ENCODE peak calls at places on chromosomes 11 and 22, in four cellular contexts. O is WTC11, Y is HepG2, F is K562. K is an unnamed sample.

GRCh38 chr11:96113100-96113710 is 189.3 kb upstream of the MTMR2 start:
- DNase-seq in O (no peak), Y (no peak), F (no peak), K (no peak)

GRCh38 chr11:22456993-22457748 is 119.0 kb downstream of the SLC17A6 start:
- DNase-seq in O (no peak), Y (no peak), F (no peak), K (no peak)

GRCh38 chr11:73314121-73314948 is 6.3 kb downstream of the ARHGEF17 start:
- DNase-seq in O (peak), Y (peak), F (peak), K (no peak)

GRCh38 chr22:44107341-44107740 is 73.4 kb upstream of the PARVG start:
- DNase-seq in O (peak), Y (no peak), F (no peak), K (no peak)

GRCh38 chr11:128653828-128654231 is 40.0 kb upstream of the FLI1 start:
- DNase-seq in O (peak), Y (no peak), F (no peak), K (no peak)

GRCh38 chr11:2109541-2110019 is 29.6 kb downstream of the IGF2 start:
- DNase-seq in O (no peak), Y (peak), F (no peak), K (no peak)

GRCh38 chr22:34881453-34881852 is 184.5 kb upstream of the ISX start:
- DNase-seq in O (no peak), Y (no peak), F (no peak), K (no peak)

GRCh38 chr11:77396911-77397310 is 77.0 kb downstream of the PAK1 start:
- DNase-seq in O (no peak), Y (no peak), F (no peak), K (no peak)

GRCh38 chr11:17864478-17864941 is 129.9 kb downstream of the KCNC1 start:
- DNase-seq in O (peak), Y (no peak), F (peak), K (no peak)

GRCh38 chr11:79244175-79244804 is 196.5 kb downstream of the TENM4 start:
- DNase-seq in O (no peak), Y (no peak), F (no peak), K (no peak)

GRCh38 chr11:73989156-73989555 is 6.5 kb upstream of the UCP2 start:
- DNase-seq in O (no peak), Y (no peak), F (peak), K (no peak)

GRCh38 chr11:7846003-7846402 is 49.3 kb upstream of the OR5P2 start:
- DNase-seq in O (no peak), Y (no peak), F (no peak), K (no peak)

GRCh38 chr11:69104856-69105395 is 50.8 kb upstream of the SMIM38 start:
- DNase-seq in O (no peak), Y (no peak), F (no peak), K (no peak)

GRCh38 chr11:134332189-134332631 is 422 bp downstream of the GLB1L2 start:
- DNase-seq in O (peak), Y (no peak), F (peak), K (no peak)

GRCh38 chr11:65498977-65499712 is at the start of gene MALAT1:
- DNase-seq in O (peak), Y (peak), F (peak), K (peak)

GRCh38 chr11:77182542-77183420 is 54.7 kb downstream of the MYO7A start:
- DNase-seq in O (no peak), Y (no peak), F (no peak), K (no peak)

GRCh38 chr11:34654491-34655334 is 33.8 kb downstream of the EHF start:
- DNase-seq in O (peak), Y (peak), F (peak), K (no peak)

GRCh38 chr22:46303347-46303965 is 6.8 kb downstream of the GTSE1 start:
- DNase-seq in O (no peak), Y (no peak), F (no peak), K (no peak)

GRCh38 chr22:27992294-27993165 is 73.5 kb upstream of the PITPNB start:
- DNase-seq in O (no peak), Y (no peak), F (no peak), K (no peak)

GRCh38 chr11:17498058-17498457 is 21.4 kb upstream of the ABCC8 start:
- DNase-seq in O (peak), Y (no peak), F (no peak), K (no peak)

GRCh38 chr22:33044059-33044458 is 14.1 kb downstream of the SYN3 start:
- DNase-seq in O (no peak), Y (no peak), F (no peak), K (no peak)

GRCh38 chr11:94400839-94401772 is at the start of gene GPR83:
- DNase-seq in O (peak), Y (no peak), F (no peak), K (no peak)

GRCh38 chr11:128095459-128096096 is 491.8 kb downstream of the ETS1 start:
- DNase-seq in O (no peak), Y (no peak), F (no peak), K (no peak)

GRCh38 chr11:19116971-19117759 is at the start of gene ZDHHC13:
- DNase-seq in O (peak), Y (peak), F (peak), K (peak)

GRCh38 chr11:75654314-75654713 is 14.5 kb downstream of the MAP6 start:
- DNase-seq in O (no peak), Y (no peak), F (no peak), K (peak)

GRCh38 chr11:66221012-66221411 is 47.4 kb upstream of the RAB1B start:
- DNase-seq in O (no peak), Y (no peak), F (no peak), K (no peak)

GRCh38 chr11:129285387-129285786 is 90.3 kb upstream of the BARX2 start:
- DNase-seq in O (no peak), Y (no peak), F (no peak), K (no peak)

GRCh38 chr11:130427049-130427388 is 1.4 kb downstream of the ADAMTS8 start:
- DNase-seq in O (no peak), Y (no peak), F (no peak), K (no peak)

GRCh38 chr11:25615841-25616240 is 716.1 kb upstream of the ANO3 start:
- DNase-seq in O (no peak), Y (no peak), F (no peak), K (no peak)

GRCh38 chr11:3153291-3153861 is 11.7 kb downstream of the OSBPL5 start:
- DNase-seq in O (no peak), Y (no peak), F (no peak), K (no peak)

GRCh38 chr22:44691796-44692661 is 10.0 kb upstream of the PRR5 start:
- DNase-seq in O (peak), Y (no peak), F (no peak), K (no peak)

GRCh38 chr11:78607691-78608090 is 33.0 kb upstream of the NARS2 start:
- DNase-seq in O (no peak), Y (no peak), F (no peak), K (no peak)

GRCh38 chr11:12785901-12786300 is 111.7 kb downstream of the TEAD1 start:
- DNase-seq in O (no peak), Y (no peak), F (no peak), K (no peak)

DNA sequence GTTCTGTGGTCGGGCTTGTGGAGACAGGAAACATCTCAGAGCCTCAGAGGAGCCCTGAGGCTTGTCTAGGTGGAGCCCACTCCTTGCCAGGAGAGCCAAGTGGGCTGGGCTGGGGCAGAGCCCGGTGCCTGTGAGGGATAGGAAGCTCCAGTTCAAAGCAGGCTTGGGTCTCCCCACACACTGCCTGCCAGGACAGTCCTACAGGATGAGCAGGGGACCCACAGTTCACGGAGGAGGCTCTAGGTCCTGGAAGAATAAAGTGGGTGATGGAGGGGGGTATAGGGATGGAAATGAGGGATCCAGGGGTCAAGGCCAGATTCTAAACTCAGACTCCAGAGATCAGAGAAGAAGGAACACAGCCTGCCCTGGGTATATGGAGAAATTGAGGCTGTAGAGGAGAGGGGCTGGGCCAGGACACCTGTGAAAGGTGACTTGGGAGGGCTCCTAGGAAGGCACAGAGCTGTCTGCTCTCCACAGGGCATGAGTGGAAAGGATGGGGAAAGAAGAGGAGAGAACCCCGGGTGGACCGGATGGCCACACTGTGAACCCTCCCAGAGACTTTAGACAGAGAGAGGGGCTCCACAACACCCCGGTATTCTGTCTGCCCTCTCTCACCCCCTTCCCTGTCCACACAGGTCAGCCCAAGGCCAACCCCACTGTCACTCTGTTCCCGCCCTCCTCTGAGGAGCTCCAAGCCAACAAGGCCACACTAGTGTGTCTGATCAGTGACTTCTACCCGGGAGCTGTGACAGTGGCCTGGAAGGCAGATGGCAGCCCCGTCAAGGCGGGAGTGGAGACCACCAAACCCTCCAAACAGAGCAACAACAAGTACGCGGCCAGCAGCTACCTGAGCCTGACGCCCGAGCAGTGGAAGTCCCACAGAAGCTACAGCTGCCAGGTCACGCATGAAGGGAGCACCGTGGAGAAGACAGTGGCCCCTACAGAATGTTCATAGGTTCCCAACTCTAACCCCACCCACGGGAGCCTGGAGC is 7.4 kb downstream of the IGLL5 start:
- DNase-seq in O (no peak), Y (no peak), F (no peak), K (no peak)
- TF ChIP-seq NR2C2 in O (no peak), Y (no peak), F (no peak), K (no peak)

GRCh38 chr22:36381513-36382079 is 6.2 kb downstream of the MYH9 start:
- DNase-seq in O (no peak), Y (no peak), F (no peak), K (no peak)

GRCh38 chr22:36385491-36386350 is 2.0 kb downstream of the MYH9 start:
- DNase-seq in O (no peak), Y (peak), F (no peak), K (no peak)

GRCh38 chr22:36384766-36385400 is 2.9 kb downstream of the MYH9 start:
- DNase-seq in O (peak), Y (no peak), F (no peak), K (no peak)

GRCh38 chr22:36386351-36386899 is 1.3 kb downstream of the MYH9 start:
- DNase-seq in O (no peak), Y (no peak), F (peak), K (peak)

GRCh38 chr22:36383110-36383581 is 4.6 kb downstream of the MYH9 start:
- DNase-seq in O (no peak), Y (no peak), F (peak), K (peak)
- TF ChIP-seq NR2C2 in O (no peak), Y (no peak), F (no peak), K (no peak)

GRCh38 chr22:36536717-36537116 is 7.8 kb upstream of the EIF3D start:
- DNase-seq in O (peak), Y (no peak), F (no peak), K (no peak)
- TF ChIP-seq NR2C2 in O (no peak), Y (no peak), F (no peak), K (no peak)

GRCh38 chr11:48110509-48110766 is 106.2 kb upstream of the OR4B1 start:
- DNase-seq in O (no peak), Y (no peak), F (no peak), K (no peak)
- TF ChIP-seq NR2C2 in O (no peak), Y (no peak), F (no peak), K (no peak)

GRCh38 chr11:11520231-11521015 is 101.4 kb downstream of the GALNT18 start:
- DNase-seq in O (no peak), Y (no peak), F (no peak), K (no peak)
- TF ChIP-seq NR2C2 in O (no peak), Y (no peak), F (no peak), K (no peak)

DNA sequence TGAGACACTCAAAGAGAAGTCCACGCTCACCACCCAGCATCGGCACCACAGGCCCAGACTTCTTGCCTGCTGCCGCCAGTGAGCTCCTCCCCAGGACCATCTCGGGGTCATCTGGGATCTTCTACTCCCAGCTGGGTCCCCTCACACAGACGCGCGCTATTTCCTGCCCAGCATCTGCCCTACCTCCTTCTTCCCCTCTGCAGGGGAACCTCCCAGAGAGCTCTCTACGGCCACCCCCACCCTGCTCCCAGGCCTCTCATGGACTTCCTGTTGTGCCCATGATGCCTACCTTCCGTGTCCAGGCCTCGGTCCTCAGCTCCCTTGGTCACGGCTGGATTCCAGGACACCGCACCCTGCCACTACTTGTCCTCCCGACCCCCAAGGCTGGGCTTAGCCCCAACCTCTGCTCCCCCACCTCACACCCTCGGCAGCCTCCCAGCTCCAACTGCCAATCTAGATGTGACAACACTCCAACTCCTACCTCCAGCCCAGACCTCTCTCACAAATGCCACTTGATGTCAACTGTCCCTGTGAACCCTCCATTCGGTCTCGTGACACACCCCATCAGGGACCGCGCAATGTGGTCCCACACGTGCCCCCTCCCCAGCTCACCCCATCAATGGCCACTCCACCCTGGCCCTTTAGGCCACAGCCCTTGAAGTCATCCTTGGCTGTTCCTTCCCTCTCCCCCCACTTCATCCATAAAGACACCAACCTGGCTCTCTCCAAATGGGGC is 45.3 kb downstream of the SGSM3 start:
- DNase-seq in O (no peak), Y (no peak), F (no peak), K (no peak)
- TF ChIP-seq NR2C2 in O (no peak), Y (no peak), F (no peak), K (no peak)